ENCODE peak calls at places on chromosomes 16 and 17, in six cellular contexts. Q is heart right ventricle; Y is mucosa of descending colon; G is A549; N is effector memory CD4-positive, alpha-beta T cell; V is body of pancreas. S is an unnamed sample.

GRCh38 chr16:80014241-80014939 is 413.9 kb upstream of the MAF start:
- DNase-seq in Q (no peak), N (no peak), V (no peak), G (no peak), Y (no peak), S (peak)

GRCh38 chr16:52676951-52677350 is 130.0 kb upstream of the TOX3 start:
- DNase-seq in G (no peak), N (no peak), Q (no peak), Y (no peak), V (no peak), S (no peak)

GRCh38 chr16:76756423-76756822 is 434.6 kb upstream of the MON1B start:
- DNase-seq in V (no peak), G (no peak), Y (no peak), N (no peak), Q (no peak), S (no peak)

GRCh38 chr16:85113168-85113733 is 979 bp upstream of the CIBAR2 start:
- DNase-seq in G (no peak), N (no peak), V (no peak), Y (no peak), Q (no peak), S (no peak)

GRCh38 chr16:68921654-68922053 is 78.3 kb downstream of the TANGO6 start:
- DNase-seq in N (no peak), Q (no peak), G (peak), Y (no peak), V (peak), S (no peak)

GRCh38 chr17:52149626-52150025 is 8.9 kb downstream of the CA10 start:
- DNase-seq in N (no peak), Y (no peak), Q (no peak), G (no peak), V (no peak), S (no peak)

GRCh38 chr17:64022631-64023063 is 2.2 kb upstream of the ICAM2 start:
- DNase-seq in Y (no peak), Q (no peak), G (no peak), V (peak), N (no peak), S (no peak)

GRCh38 chr17:35449371-35449931 is 885 bp upstream of the SLFN13 start:
- DNase-seq in Q (peak), G (no peak), N (no peak), Y (peak), V (no peak), S (no peak)

GRCh38 chr17:43562679-43563146 is 16.6 kb upstream of the ETV4 start:
- DNase-seq in N (no peak), Y (no peak), Q (no peak), V (no peak), G (no peak), S (no peak)

GRCh38 chr17:61248399-61248798 is 151.2 kb upstream of the TBX2 start:
- DNase-seq in Y (peak), V (peak), G (no peak), Q (no peak), N (no peak), S (no peak)

GRCh38 chr17:41539071-41539492 is 11.0 kb upstream of the KRT19 start:
- DNase-seq in V (no peak), G (no peak), N (no peak), Y (no peak), Q (no peak), S (no peak)

GRCh38 chr17:37225458-37225857 is 150.3 kb upstream of the C17orf78 start:
- DNase-seq in V (no peak), G (no peak), N (no peak), Q (no peak), Y (no peak), S (no peak)

GRCh38 chr17:72244494-72244893 is 123.7 kb downstream of the SOX9 start:
- DNase-seq in Q (no peak), Y (no peak), V (no peak), G (no peak), N (no peak), S (no peak)

GRCh38 chr16:81357711-81358270 is 43.0 kb downstream of the GAN start:
- DNase-seq in Q (no peak), N (no peak), G (no peak), Y (no peak), V (no peak), S (no peak)

GRCh38 chr17:10151667-10152496 is 46.5 kb downstream of the GAS7 start:
- DNase-seq in G (no peak), V (no peak), Y (no peak), Q (no peak), N (no peak), S (no peak)

GRCh38 chr17:17231621-17232302 is 5.2 kb downstream of the FLCN start:
- DNase-seq in G (no peak), Q (no peak), Y (peak), V (no peak), N (no peak), S (no peak)

GRCh38 chr16:10526962-10527361 is 53.4 kb downstream of the EMP2 start:
- DNase-seq in V (no peak), Q (no peak), G (no peak), Y (no peak), N (no peak), S (no peak)

GRCh38 chr16:55283776-55284717 is 40.0 kb upstream of the IRX6 start:
- DNase-seq in N (no peak), Q (no peak), Y (no peak), V (no peak), G (no peak), S (no peak)

GRCh38 chr16:9647981-9648701 is 534.1 kb downstream of the GRIN2A start:
- DNase-seq in N (no peak), Q (no peak), G (peak), V (peak), Y (no peak), S (peak)

GRCh38 chr16:84928679-84929420 is 82.5 kb downstream of the ZDHHC7 start:
- DNase-seq in Q (peak), Y (peak), N (no peak), G (no peak), V (peak), S (no peak)

GRCh38 chr16:72985148-72985882 is 62.6 kb downstream of the ZFHX3 start:
- DNase-seq in N (no peak), Y (no peak), G (no peak), V (no peak), Q (peak), S (no peak)
- H3K4me3 ChIP-seq in N (no peak), Y (no peak), G (no peak), V (no peak), Q (peak), S (no peak)

GRCh38 chr16:14427371-14427948 is 202.6 kb downstream of the PARN start:
- DNase-seq in Y (no peak), N (no peak), G (no peak), V (no peak), Q (no peak), S (no peak)
- H3K4me3 ChIP-seq in Y (no peak), N (no peak), G (no peak), V (no peak), Q (no peak), S (no peak)

GRCh38 chr16:12436201-12436657 is 367.5 kb downstream of the CPPED1 start:
- DNase-seq in Q (no peak), V (no peak), G (no peak), Y (no peak), N (no peak), S (no peak)
- H3K4me3 ChIP-seq in Q (no peak), V (no peak), G (no peak), Y (no peak), N (no peak), S (no peak)

GRCh38 chr17:44628234-44629188 is 27.8 kb upstream of the MEIOC start:
- DNase-seq in V (peak), N (no peak), Q (peak), G (no peak), Y (no peak), S (no peak)
- H3K4me3 ChIP-seq in V (no peak), N (no peak), Q (peak), G (no peak), Y (no peak), S (no peak)